ENCODE peak calls at places on chromosomes 12 and 14, in eight cellular contexts. F, Z, Y, P, X, J, E and O are unnamed samples.

GRCh38 chr14:22520235-22520634 is 68.8 kb downstream of the DAD1 start:
- DNase-seq in E (no peak), X (no peak), F (peak; percentile 6), J (no peak), P (no peak), Y (peak; percentile 87), Z (no peak), O (peak; percentile 83)

GRCh38 chr12:126681676-126682075 is 1585.3 kb upstream of the TMEM132C start:
- DNase-seq in F (no peak), J (no peak), Y (no peak), Z (no peak), E (no peak), P (peak; percentile 20), X (no peak), O (no peak)

GRCh38 chr12:92495108-92495507 is 207.7 kb upstream of the PLEKHG7 start:
- DNase-seq in Y (no peak), J (no peak), E (no peak), X (no peak), Z (no peak), P (no peak), F (no peak), O (no peak)

GRCh38 chr14:94269156-94269555 is 23.9 kb downstream of the SERPINA10 start:
- DNase-seq in Z (no peak), E (no peak), F (no peak), Y (no peak), P (no peak), X (no peak), J (no peak), O (no peak)

GRCh38 chr12:112978163-112979081 is at the start of gene OAS2:
- DNase-seq in J (no peak), Y (peak; percentile 74), X (no peak), F (no peak), E (peak; percentile 48), P (no peak), Z (peak; percentile 65), O (peak; percentile 48)

GRCh38 chr12:104737682-104738370 is 220.3 kb downstream of the SLC41A2 start:
- DNase-seq in X (peak; percentile 46), Z (no peak), F (no peak), E (no peak), Y (no peak), J (peak; percentile 49), P (no peak), O (no peak)

GRCh38 chr14:56271988-56272387 is 153.8 kb downstream of the PELI2 start:
- DNase-seq in Y (peak; percentile 73), P (no peak), E (no peak), Z (no peak), X (no peak), J (no peak), F (no peak), O (peak; percentile 71)

GRCh38 chr12:13024151-13024946 is 19.8 kb upstream of the FAM234B start:
- DNase-seq in Z (no peak), E (no peak), J (no peak), P (no peak), X (no peak), Y (peak; percentile 81), F (no peak), O (peak; percentile 82)

GRCh38 chr14:32986791-32987545 is 48.3 kb downstream of the NPAS3 start:
- DNase-seq in Y (peak; percentile 53), F (peak; percentile 72), X (peak; percentile 10), E (no peak), J (no peak), P (peak; percentile 52), Z (no peak), O (no peak)